ENCODE peak calls at places on chromosomes 4 and X, in five cellular contexts. T is tibial artery; V is activated CD8-positive, alpha-beta T cell treated with anti-CD3 and anti-CD28 coated beads, Interleukin-2, amount 10 ng/mL, durations not matched to agents 7 days and 5 days; U is activated T-helper 1 cell treated with anti-CD3 and anti-CD28 coated beads, Interleukin-2, amount 50 U/mL, for 16 hours; N is amniotic stem cell. C is an unnamed sample.

GRCh38 chr4:17189322-17189721 is 290.9 kb upstream of the LDB2 start:
- DNase-seq in T (no peak), V (no peak), U (no peak), N (peak), C (no peak)

GRCh38 chr4:73653695-73654106 is 33.5 kb upstream of the RASSF6 start:
- DNase-seq in T (no peak), V (no peak), U (no peak), N (peak), C (no peak)

GRCh38 chr4:111362891-111363290 is 740.0 kb upstream of the PITX2 start:
- DNase-seq in T (peak), V (no peak), U (no peak), N (no peak), C (no peak)

GRCh38 chr4:15891312-15891711 is 47.2 kb downstream of the FGFBP1 start:
- DNase-seq in T (no peak), V (no peak), U (no peak), N (no peak), C (no peak)

GRCh38 chrX:128623361-128623760 is 571.2 kb upstream of the ACTRT1 start:
- DNase-seq in T (no peak), V (no peak), U (no peak), N (no peak), C (no peak)

GRCh38 chrX:123424546-123424945 is 240.5 kb downstream of the GRIA3 start:
- DNase-seq in T (no peak), V (no peak), U (no peak), N (peak), C (no peak)

GRCh38 chr4:183030823-183031222 is 68.2 kb upstream of the WWC2 start:
- DNase-seq in T (no peak), V (no peak), U (no peak), N (no peak), C (no peak)

GRCh38 chrX:39577206-39577605 is 520.6 kb downstream of the BCOR start:
- DNase-seq in T (no peak), V (no peak), U (no peak), N (no peak), C (no peak)

GRCh38 chrX:131704136-131704695 is 160.3 kb downstream of the OR13H1 start:
- DNase-seq in T (no peak), V (no peak), U (peak), N (peak), C (peak)

GRCh38 chr4:80500593-80500992 is 165.1 kb downstream of the CFAP299 start:
- DNase-seq in T (no peak), V (peak), U (no peak), N (no peak), C (no peak)

GRCh38 chr4:1567808-1568581 is 116.1 kb downstream of the FAM53A start:
- DNase-seq in T (no peak), V (no peak), U (no peak), N (no peak), C (no peak)

GRCh38 chrX:73214366-73215094 is at the start of gene NAP1L2:
- DNase-seq in T (peak), V (peak), U (no peak), N (no peak), C (peak)